ENCODE peak calls at places on chromosome X, in seven cellular contexts. Q is EL, D is anterior cingulate cortex, V is tibial nerve, T is ELF-1, E is heart right ventricle, K is fibroblast of the conjunctiva. N is an unnamed sample.

GRCh38 chrX:264634-265455 is 16.3 kb upstream of the PLCXD1 start:
- DNase-seq in Q (no peak), D (no peak), V (no peak), T (no peak), E (no peak), K (peak; percentile 21), N (peak; percentile 53)

GRCh38 chrX:122596998-122597397 is 587.1 kb upstream of the GRIA3 start:
- DNase-seq in Q (no peak), D (no peak), V (no peak), T (no peak), E (no peak), K (no peak), N (no peak)

GRCh38 chrX:103733017-103733416 is 22.3 kb downstream of the TMEM31 start:
- DNase-seq in Q (peak; percentile 42), D (no peak), V (no peak), T (no peak), E (no peak), K (no peak), N (no peak)

GRCh38 chrX:1468250-1468772 is 15.6 kb upstream of the ASMTL start:
- DNase-seq in Q (peak; percentile 77), D (no peak), V (no peak), T (peak; percentile 69), E (no peak), K (peak; percentile 18), N (peak; percentile 43)

GRCh38 chrX:47215291-47215900 is 3.1 kb upstream of the CDK16 start:
- DNase-seq in Q (peak; percentile 25), D (no peak), V (no peak), T (peak; percentile 71), E (no peak), K (no peak), N (no peak)

GRCh38 chrX:136627381-136627780 is 20.6 kb upstream of the CD40LG start:
- DNase-seq in Q (no peak), D (no peak), V (no peak), T (no peak), E (no peak), K (no peak), N (no peak)

GRCh38 chrX:125769628-125770027 is 396.5 kb downstream of the DCAF12L2 start:
- DNase-seq in Q (no peak), D (no peak), V (no peak), T (no peak), E (no peak), K (no peak), N (no peak)

GRCh38 chrX:10395643-10396042 is 224.7 kb downstream of the MID1 start:
- DNase-seq in Q (no peak), D (no peak), V (no peak), T (no peak), E (no peak), K (no peak), N (no peak)

GRCh38 chrX:93120805-93121204 is 552.6 kb downstream of the NAP1L3 start:
- DNase-seq in Q (no peak), D (no peak), V (no peak), T (peak; percentile 4), E (no peak), K (no peak), N (no peak)

GRCh38 chrX:68934421-68934820 is 105.6 kb downstream of the EFNB1 start:
- DNase-seq in Q (no peak), D (no peak), V (no peak), T (no peak), E (no peak), K (no peak), N (no peak)

GRCh38 chrX:38513087-38513742 is 48.1 kb upstream of the TSPAN7 start:
- DNase-seq in Q (no peak), D (no peak), V (no peak), T (no peak), E (no peak), K (no peak), N (no peak)

GRCh38 chrX:151801980-151802379 is 67.4 kb downstream of the CNGA2 start:
- DNase-seq in Q (peak; percentile 2), D (no peak), V (no peak), T (peak; percentile 23), E (no peak), K (no peak), N (no peak)

GRCh38 chrX:40444798-40445496 is 135.8 kb upstream of the ATP6AP2 start:
- DNase-seq in Q (no peak), D (no peak), V (no peak), T (peak; percentile 79), E (no peak), K (no peak), N (no peak)

GRCh38 chrX:155766321-155766720 is 114.8 kb upstream of the VAMP7 start:
- DNase-seq in Q (peak; percentile 2), D (no peak), V (no peak), T (no peak), E (no peak), K (no peak), N (no peak)

GRCh38 chrX:150848914-150849365 is 49.5 kb downstream of the CD99L2 start:
- DNase-seq in Q (no peak), D (no peak), V (no peak), T (no peak), E (no peak), K (no peak), N (no peak)

GRCh38 chrX:17679261-17679660 is 58.0 kb upstream of the SCML1 start:
- DNase-seq in Q (no peak), D (no peak), V (no peak), T (no peak), E (no peak), K (no peak), N (no peak)

GRCh38 chrX:78514852-78515251 is 144.3 kb downstream of the RTL3 start:
- DNase-seq in Q (no peak), D (no peak), V (no peak), T (peak; percentile 88), E (no peak), K (no peak), N (no peak)